ENCODE peak calls at places on chromosomes 7 and 10, in five cellular contexts. W is left ventricle myocardium inferior, S is colonic mucosa, T is body of pancreas, A is tibial artery. X is an unnamed sample.
A peak's percentile ranks its signal among the peaks of the same experiment; 100 is the strongest.

GRCh38 chr10:182441-183201 is 47.4 kb downstream of the ZMYND11 start:
- DNase-seq in W (no peak), S (no peak), T (no peak), A (no peak), X (no peak)

GRCh38 chr10:124245191-124245590 is 151.8 kb upstream of the CHST15 start:
- DNase-seq in W (no peak), S (no peak), T (no peak), A (no peak), X (no peak)

GRCh38 chr7:70595741-70596574 is 536.0 kb upstream of the GALNT17 start:
- DNase-seq in W (no peak), S (peak; percentile 70), T (peak; percentile 7), A (no peak), X (peak; percentile 80)

GRCh38 chr7:49001610-49002033 is 77.3 kb downstream of the CDC14C start:
- DNase-seq in W (no peak), S (peak; percentile 37), T (peak; percentile 13), A (no peak), X (peak; percentile 75)

GRCh38 chr7:28144266-28144665 is 36.3 kb downstream of the JAZF1 start:
- DNase-seq in W (no peak), S (no peak), T (no peak), A (no peak), X (peak; percentile 74)

GRCh38 chr10:97689637-97690036 is 2.6 kb upstream of the AVPI1 start:
- DNase-seq in W (no peak), S (no peak), T (no peak), A (peak; percentile 75), X (no peak)

GRCh38 chr10:123552760-123553554 is 113.2 kb upstream of the GPR26 start:
- DNase-seq in W (no peak), S (no peak), T (no peak), A (no peak), X (no peak)

GRCh38 chr7:150404172-150404784 is 25.1 kb downstream of the ZNF775 start:
- DNase-seq in W (no peak), S (no peak), T (no peak), A (no peak), X (no peak)

GRCh38 chr10:6211341-6212265 is 8.9 kb downstream of the PFKFB3 start:
- DNase-seq in W (peak; percentile 61), S (no peak), T (no peak), A (no peak), X (peak; percentile 73)

GRCh38 chr7:45601094-45601493 is 26.9 kb downstream of the ADCY1 start:
- DNase-seq in W (no peak), S (peak; percentile 4), T (no peak), A (peak; percentile 48), X (no peak)

GRCh38 chr7:81484266-81484665 is 285.6 kb downstream of the HGF start:
- DNase-seq in W (peak; percentile 37), S (no peak), T (peak; percentile 38), A (peak; percentile 77), X (peak; percentile 70)

GRCh38 chr7:45202618-45203017 is 45.0 kb downstream of the RAMP3 start:
- DNase-seq in W (no peak), S (no peak), T (no peak), A (no peak), X (no peak)

GRCh38 chr10:484925-485661 is 204.4 kb downstream of the DIP2C start:
- DNase-seq in W (no peak), S (peak; percentile 20), T (no peak), A (peak; percentile 55), X (no peak)

GRCh38 chr7:119943932-119944600 is 328.9 kb upstream of the KCND2 start:
- DNase-seq in W (no peak), S (no peak), T (no peak), A (no peak), X (no peak)

GRCh38 chr10:93071177-93071472 is 2.6 kb upstream of the CYP26A1 start:
- DNase-seq in W (no peak), S (no peak), T (no peak), A (no peak), X (no peak)

GRCh38 chr7:25206765-25207164 is 21.5 kb downstream of the NPVF start:
- DNase-seq in W (no peak), S (peak; percentile 49), T (no peak), A (no peak), X (no peak)

GRCh38 chr7:142629588-142630260 is 119.5 kb upstream of the PRSS1 start:
- DNase-seq in W (no peak), S (no peak), T (no peak), A (no peak), X (no peak)

GRCh38 chr7:158531661-158532060 is 56.0 kb downstream of the PTPRN2 start:
- DNase-seq in W (no peak), S (no peak), T (no peak), A (no peak), X (no peak)

GRCh38 chr10:62760401-62760800 is 44.1 kb upstream of the ADO start:
- DNase-seq in W (no peak), S (no peak), T (no peak), A (no peak), X (peak; percentile 37)

GRCh38 chr7:16801111-16801542 is 3.7 kb downstream of the AGR2 start:
- DNase-seq in W (no peak), S (no peak), T (no peak), A (no peak), X (peak; percentile 60)

DNA sequence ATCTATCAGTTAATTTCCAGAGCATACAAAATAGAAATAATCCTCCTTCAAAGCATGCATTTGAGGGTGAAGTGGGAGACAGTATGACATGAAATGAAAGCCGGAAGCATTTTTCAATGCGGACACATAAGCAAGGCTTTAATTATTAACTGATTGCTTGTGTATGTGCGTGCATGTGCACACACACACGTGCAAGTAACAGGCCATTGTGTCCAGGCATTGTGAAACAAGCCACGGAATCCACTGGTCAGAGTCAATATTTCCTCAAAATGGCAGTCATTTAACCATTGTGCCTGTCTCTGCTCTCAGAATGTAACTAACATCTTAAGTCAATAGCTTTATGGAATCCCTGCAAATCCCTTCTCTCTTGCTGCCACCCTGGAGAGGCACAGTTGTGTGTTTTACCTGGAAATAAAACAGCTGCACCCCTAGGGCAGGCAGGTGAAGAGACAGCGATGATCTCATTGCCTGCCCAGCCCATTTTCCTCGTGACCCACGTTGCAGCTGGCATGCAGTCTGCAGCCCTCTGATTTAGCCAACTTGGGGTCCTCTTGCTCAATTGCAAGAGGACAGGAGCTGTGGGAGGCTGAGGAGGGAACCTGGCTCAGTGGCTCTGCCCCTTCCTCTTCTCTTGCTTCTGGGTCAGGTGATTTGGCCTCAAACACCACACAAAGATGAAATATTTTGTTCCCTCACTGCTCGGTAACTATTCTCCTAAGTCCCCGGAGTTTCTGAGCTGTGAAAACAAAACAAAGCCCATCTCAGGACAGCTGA is 500.9 kb upstream of the ZMIZ1 start:
- DNase-seq in W (no peak), S (no peak), T (no peak), A (no peak), X (no peak)
- H3K27ac ChIP-seq in W (no peak overlapping the region), S (no peak overlapping the region), T (no peak overlapping the region), A (no peak overlapping the region), X (no peak overlapping the region)

DNA sequence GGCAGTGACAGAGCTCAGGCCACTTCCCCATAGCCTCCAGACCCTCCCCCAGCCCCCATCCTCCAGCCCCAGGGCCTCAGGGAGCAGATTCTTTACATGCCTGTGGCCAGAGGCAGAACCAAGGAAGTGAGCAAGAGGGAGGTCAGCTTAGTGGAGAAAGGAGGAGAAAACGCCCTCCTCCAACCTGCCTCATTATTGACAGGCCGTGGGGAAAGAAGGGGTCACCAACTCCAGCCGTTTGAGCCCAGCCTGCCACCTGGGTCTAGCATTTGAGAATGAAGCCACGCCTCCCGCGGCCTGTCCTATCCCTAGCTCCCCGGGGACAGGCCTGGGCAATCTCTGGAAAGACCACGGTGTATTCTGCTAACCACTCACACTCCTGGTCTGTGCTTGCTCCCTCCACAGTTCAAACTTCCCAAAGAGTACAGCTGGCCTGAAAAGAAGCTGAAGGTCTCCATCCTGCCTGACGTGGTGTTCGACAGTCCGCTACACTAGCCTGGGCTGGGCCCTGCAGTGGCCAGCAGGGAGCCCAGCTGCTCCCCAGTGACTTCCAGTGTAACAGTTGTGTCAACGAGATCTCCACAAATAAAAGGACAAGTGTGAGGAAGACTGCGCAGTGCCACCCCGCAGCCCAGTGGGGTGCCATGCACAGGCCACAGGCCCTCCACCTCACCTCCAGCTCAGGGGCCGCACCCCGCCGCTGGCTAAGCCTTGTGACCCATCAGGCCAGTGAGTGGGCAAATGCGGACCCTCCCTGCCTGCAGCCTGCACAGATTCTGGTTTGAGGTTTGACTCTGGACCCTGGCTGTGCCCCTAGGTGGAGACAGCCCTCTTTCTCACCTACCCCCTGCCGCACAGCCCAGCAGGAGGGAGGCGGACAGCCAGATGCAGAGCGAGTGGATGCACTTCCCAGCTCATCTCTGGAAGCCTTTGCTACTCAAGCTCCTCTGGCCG is 14.3 kb upstream of the TRIM8 start:
- DNase-seq in W (no peak), S (no peak), T (no peak), A (no peak), X (peak; percentile 76)
- H3K27ac ChIP-seq in W (peak overlapping the region; percentile 91), S (peak overlapping the region; percentile 33), T (no peak overlapping the region), A (peak overlapping the region; percentile 47), X (peak overlapping the region; percentile 81)

DNA sequence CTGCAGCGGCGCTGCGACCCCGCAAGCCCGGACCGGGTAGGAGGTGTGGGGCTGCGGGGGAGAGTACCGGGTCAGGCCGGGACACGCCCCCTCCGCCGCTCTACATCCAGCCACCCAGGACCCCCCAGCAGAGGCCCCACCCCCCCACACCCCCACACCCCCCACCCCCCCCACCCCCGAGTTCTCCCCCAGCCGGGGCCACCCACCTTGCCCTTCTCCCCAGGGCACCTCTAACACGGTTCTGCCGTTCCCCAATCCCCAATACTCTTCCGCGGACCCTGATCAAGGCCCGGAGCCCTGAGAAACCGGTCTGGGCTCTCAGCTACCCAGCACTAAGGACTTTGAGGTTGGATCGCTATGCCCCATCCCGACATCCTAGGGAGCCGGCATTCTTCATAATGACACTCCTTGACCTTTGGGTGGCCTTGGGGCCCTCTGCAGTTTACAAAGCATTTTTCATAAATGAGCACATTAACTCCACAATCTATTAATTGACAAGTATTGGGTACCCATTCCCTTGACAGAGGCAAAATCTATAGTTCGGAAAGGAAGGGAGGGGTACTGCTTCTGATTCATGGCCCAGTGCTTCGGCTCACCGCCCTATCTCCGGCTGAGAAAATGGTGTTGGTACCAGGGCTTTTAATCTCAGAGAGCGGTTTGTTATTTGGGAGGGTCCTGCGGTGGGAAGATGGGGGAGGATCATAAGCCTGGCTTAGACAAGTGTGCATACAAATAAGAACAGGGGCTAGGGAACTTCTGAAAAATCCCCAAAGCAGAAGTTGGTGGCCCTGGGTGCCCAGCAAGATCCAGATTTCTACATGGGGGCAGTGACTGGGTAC is 3.4 kb downstream of the IMPDH1 start:
- DNase-seq in W (no peak), S (peak; percentile 45), T (no peak), A (no peak), X (no peak)
- H3K27ac ChIP-seq in W (peak overlapping the region; percentile 88), S (no peak overlapping the region), T (no peak overlapping the region), A (peak overlapping the region; percentile 94), X (no peak overlapping the region)

DNA sequence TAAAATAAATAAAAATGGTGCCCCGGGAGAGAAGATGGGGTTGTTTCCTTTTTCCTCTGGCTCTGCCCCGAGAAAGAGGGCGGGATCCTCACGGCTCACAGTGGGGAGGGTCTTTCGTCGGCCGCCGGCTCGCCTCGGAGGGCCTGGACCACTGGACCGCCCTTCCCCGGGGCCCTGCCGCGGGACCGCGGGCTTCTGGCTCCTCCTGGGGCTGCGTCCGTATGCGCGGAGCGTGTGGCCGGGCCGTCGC is 3.5 kb upstream of the IGF2BP3 start:
- DNase-seq in W (no peak), S (no peak), T (no peak), A (no peak), X (peak; percentile 76)
- H3K27ac ChIP-seq in W (no peak overlapping the region), S (no peak overlapping the region), T (no peak overlapping the region), A (no peak overlapping the region), X (peak overlapping the region; percentile 95)

DNA sequence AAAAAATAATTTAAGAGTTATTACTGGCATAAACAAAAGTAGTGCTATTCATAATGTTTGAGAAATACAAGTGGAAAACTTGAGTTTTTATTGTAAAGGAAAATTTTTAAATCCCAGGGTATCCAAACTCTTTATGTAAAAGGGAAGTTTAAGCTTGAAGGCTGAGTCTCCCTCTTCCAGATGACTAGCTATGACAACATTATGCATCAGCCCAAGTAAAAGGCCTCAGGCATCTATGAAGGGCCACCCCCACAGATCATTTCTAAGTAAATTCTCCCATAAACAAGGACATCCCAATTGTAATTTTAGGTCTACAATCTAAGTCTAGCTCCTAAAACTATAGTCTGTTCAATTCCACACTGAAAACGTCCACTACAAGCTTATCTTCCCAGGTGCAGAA is 166.2 kb upstream of the STEAP1 start:
- DNase-seq in W (no peak), S (no peak), T (no peak), A (no peak), X (no peak)
- H3K27ac ChIP-seq in W (no peak overlapping the region), S (no peak overlapping the region), T (no peak overlapping the region), A (no peak overlapping the region), X (no peak overlapping the region)

X was measured in neural progenitor cell.